ENCODE peak calls at places on chromosome 5, in ten cellular contexts. A is neuronal stem cell; F is IMR-90; T is hepatocyte; X is breast epithelium; P is cardiac muscle cell; Z is testis; Q is Panc1; O is fibroblast of lung; I is naive thymus-derived CD4-positive, alpha-beta T cell. C is an unnamed sample.

GRCh38 chr5:108084105-108084504 is 297.8 kb downstream of the FBXL17 start:
- DNase-seq in Q (no peak), O (peak; percentile 39), Z (no peak), F (peak; percentile 52), T (no peak), I (no peak), X (no peak), A (no peak), P (no peak), C (no peak)

GRCh38 chr5:167030500-167031120 is 1260.8 kb upstream of the WWC1 start:
- DNase-seq in Z (peak; percentile 19), F (no peak), P (peak; percentile 28), Q (no peak), A (peak; percentile 31), T (peak; percentile 14), O (no peak), X (no peak), I (no peak), C (no peak)

GRCh38 chr5:38555354-38556114 is 912 bp downstream of the LIFR start:
- DNase-seq in Q (no peak), F (no peak), A (no peak), T (no peak), I (no peak), Z (no peak), P (no peak), O (no peak), X (no peak), C (no peak)

GRCh38 chr5:136984772-136985455 is 514.2 kb downstream of the SPOCK1 start:
- DNase-seq in X (no peak), A (no peak), Q (no peak), F (no peak), Z (peak; percentile 26), O (no peak), T (no peak), P (no peak), I (no peak), C (no peak)

GRCh38 chr5:43066231-43066798 is 26.2 kb upstream of the ANXA2R start:
- DNase-seq in A (peak; percentile 73), F (peak; percentile 69), T (peak; percentile 85), O (peak; percentile 79), Z (peak; percentile 82), P (peak; percentile 85), I (peak; percentile 79), Q (no peak), X (peak; percentile 77), C (no peak)

GRCh38 chr5:123929055-123929474 is 417.1 kb downstream of the CSNK1G3 start:
- DNase-seq in P (no peak), T (no peak), O (no peak), Q (no peak), A (no peak), Z (no peak), X (no peak), I (no peak), F (no peak), C (no peak)

GRCh38 chr5:174816858-174817257 is 92.5 kb downstream of the MSX2 start:
- DNase-seq in Z (no peak), P (no peak), O (no peak), A (no peak), I (no peak), T (no peak), X (no peak), Q (no peak), F (no peak), C (no peak)

GRCh38 chr5:2740051-2740848 is 11.2 kb downstream of the IRX2 start:
- DNase-seq in F (no peak), X (no peak), T (no peak), Z (no peak), O (no peak), Q (no peak), I (no peak), P (peak; percentile 39), A (no peak), C (no peak)

GRCh38 chr5:131509811-131510210 is 125.2 kb downstream of the RAPGEF6 start:
- DNase-seq in F (no peak), Z (no peak), T (no peak), Q (no peak), O (no peak), I (no peak), A (no peak), P (no peak), X (no peak), C (no peak)

GRCh38 chr5:131513780-131514179 is 121.2 kb downstream of the RAPGEF6 start:
- DNase-seq in X (no peak), T (no peak), F (no peak), A (no peak), I (peak; percentile 17), P (no peak), O (no peak), Z (no peak), Q (no peak), C (no peak)

GRCh38 chr5:131511934-131512333 is 123.1 kb downstream of the RAPGEF6 start:
- DNase-seq in Q (no peak), I (no peak), A (peak; percentile 29), F (no peak), Z (no peak), P (no peak), O (no peak), T (no peak), X (no peak), C (no peak)

GRCh38 chr5:131515348-131515747 is 119.7 kb downstream of the RAPGEF6 start:
- DNase-seq in F (peak; percentile 21), Q (no peak), I (no peak), Z (no peak), A (no peak), X (no peak), O (peak; percentile 34), T (no peak), P (no peak), C (no peak)

DNA sequence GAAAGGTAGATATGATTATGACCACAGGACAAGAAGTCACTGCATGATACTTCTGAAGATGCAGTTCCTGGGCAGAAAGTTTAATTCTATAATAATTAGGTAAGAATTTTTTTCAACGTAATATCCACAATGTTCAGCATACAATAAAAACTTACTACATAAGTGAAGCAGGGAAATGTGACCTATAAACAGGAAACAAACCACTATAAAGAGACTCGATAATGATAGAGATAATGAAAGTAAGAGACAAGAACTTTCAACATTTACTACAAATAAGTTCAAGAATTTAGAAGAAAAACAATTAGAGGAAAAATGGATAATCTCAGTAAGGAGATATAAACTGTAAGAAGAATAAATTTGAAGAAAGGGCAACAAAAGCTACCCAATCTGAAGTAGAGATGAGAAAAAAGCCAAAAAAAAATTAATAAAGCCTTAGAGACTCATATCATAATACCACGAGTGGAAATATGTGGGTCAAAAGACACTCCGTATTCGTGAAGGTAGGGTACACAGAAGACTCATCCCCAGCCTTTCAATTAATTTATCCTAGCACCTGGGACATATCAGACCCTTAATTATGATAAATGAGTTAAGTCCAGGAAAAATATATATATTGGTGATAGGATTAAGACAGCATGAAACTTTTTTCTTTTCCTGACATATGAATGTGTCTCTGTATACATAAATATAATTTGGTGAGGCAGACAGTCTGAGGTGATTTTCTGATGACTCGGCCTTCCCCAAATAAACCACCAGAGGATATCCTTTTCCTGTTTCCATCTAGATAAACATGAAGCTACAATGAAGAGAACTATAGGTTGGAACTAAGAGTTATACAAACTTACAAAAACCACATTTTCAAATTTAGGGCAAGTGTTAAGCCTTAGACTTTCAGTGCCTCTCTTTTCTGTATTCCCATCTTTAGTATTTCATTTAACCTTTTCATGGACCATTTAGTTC is 120.4 kb downstream of the RAPGEF6 start:
- DNase-seq in A (no peak), F (peak; percentile 67), X (no peak), P (no peak), T (no peak), Z (no peak), I (peak; percentile 47), Q (no peak), O (no peak), C (no peak)
- H3K27ac ChIP-seq in A (no peak overlapping the region), F (no peak overlapping the region), X (no peak overlapping the region), P (no peak overlapping the region), T (no peak overlapping the region), Z (no peak overlapping the region), I (peak overlapping the region; percentile 56), Q (no peak overlapping the region), O (no peak overlapping the region), C (no peak overlapping the region)

GRCh38 chr5:132928008-132928407 is 35.4 kb downstream of the AFF4 start:
- DNase-seq in F (no peak), Q (no peak), T (no peak), O (no peak), P (no peak), X (no peak), Z (no peak), I (no peak), A (no peak), C (no peak)
- H3K36me3 ChIP-seq in F (peaks cover 39% of the 10 kb centered on the region), Q (peaks cover 51% of the 10 kb centered on the region), T (peaks cover 5% of the 10 kb centered on the region), O (peaks cover 5% of the 10 kb centered on the region), P (peaks cover 30% of the 10 kb centered on the region), X (no peaks in the 10 kb centered on the region), Z (no peaks in the 10 kb centered on the region), I (peaks cover 9% of the 10 kb centered on the region), A (peaks cover 97% of the 10 kb centered on the region), C (peaks cover 15% of the 10 kb centered on the region)

GRCh38 chr5:120150770-120151169 is 313.3 kb upstream of the PRR16 start:
- DNase-seq in P (no peak), Z (no peak), Q (no peak), A (no peak), X (no peak), T (no peak), O (no peak), F (no peak), I (no peak), C (no peak)

GRCh38 chr5:120151181-120151580 is 312.9 kb upstream of the PRR16 start:
- DNase-seq in A (no peak), P (no peak), T (no peak), O (no peak), X (no peak), F (peak; percentile 8), Q (no peak), I (no peak), Z (no peak), C (no peak)

GRCh38 chr5:120151825-120152224 is 312.3 kb upstream of the PRR16 start:
- DNase-seq in T (peak; percentile 25), F (no peak), X (no peak), P (no peak), Q (no peak), O (no peak), Z (no peak), I (no peak), A (no peak), C (no peak)

GRCh38 chr5:120152472-120152871 is 311.6 kb upstream of the PRR16 start:
- DNase-seq in I (no peak), Z (no peak), P (no peak), O (peak; percentile 89), F (peak; percentile 95), Q (peak; percentile 5), T (no peak), A (no peak), X (no peak), C (no peak)

GRCh38 chr5:120146787-120147186 is 317.3 kb upstream of the PRR16 start:
- DNase-seq in F (peak; percentile 73), T (no peak), Q (no peak), O (peak; percentile 79), A (no peak), P (no peak), I (no peak), Z (no peak), X (no peak), C (no peak)
- H3K27ac ChIP-seq in F (peak overlapping the region; percentile 100), T (no peak overlapping the region), Q (no peak overlapping the region), O (no peak overlapping the region), A (no peak overlapping the region), P (no peak overlapping the region), I (no peak overlapping the region), Z (no peak overlapping the region), X (no peak overlapping the region), C (no peak overlapping the region)

DNA sequence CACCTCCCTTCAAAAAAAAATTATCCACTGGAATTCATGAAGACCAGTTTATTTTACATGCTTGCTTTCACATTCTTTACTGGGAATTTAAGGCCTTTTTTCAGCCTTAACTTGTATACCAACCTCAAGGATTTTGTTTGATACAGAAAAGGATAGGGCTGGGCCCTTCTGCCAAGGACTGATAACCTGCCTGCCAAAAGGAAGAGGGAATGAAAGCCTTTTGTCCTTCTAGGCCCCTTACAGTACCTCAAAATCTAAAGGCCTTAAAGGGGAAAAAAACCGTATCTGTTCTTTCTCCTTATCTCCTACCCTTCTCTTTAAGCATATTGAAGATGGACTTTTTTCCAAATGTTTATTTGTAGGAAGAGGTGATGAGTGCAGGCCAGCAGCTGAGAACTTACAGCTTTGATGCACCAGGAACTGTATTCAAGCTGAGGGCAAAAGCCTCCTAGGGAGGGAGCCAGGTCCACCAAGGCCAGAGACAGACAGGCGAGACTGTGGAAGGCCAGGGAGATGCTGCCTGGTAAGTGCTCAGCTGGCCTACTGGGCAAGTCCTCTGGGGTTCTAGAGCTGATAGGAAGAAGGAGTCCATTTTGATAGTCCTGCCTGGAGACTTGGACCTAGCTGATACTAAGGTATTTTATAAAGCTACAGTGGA is 31.8 kb downstream of the FAXDC2 start:
- DNase-seq in F (no peak), A (no peak), X (no peak), O (no peak), Q (no peak), I (no peak), Z (no peak), P (no peak), T (no peak), C (no peak)
- H3K36me3 ChIP-seq in F (peaks cover 69% of the 10 kb centered on the region), A (peaks cover 95% of the 10 kb centered on the region), X (peaks cover 5% of the 10 kb centered on the region), O (peaks cover 30% of the 10 kb centered on the region), Q (peaks cover 31% of the 10 kb centered on the region), I (no peaks in the 10 kb centered on the region), Z (no peaks in the 10 kb centered on the region), P (peaks cover 29% of the 10 kb centered on the region), T (no peaks in the 10 kb centered on the region), C (peaks cover 60% of the 10 kb centered on the region)

C was measured in keratinocyte.